ENCODE peak calls at places on chromosomes 7 and 10, in ten cellular contexts. Y, A, M, E, F, Z, H, V, I and W are unnamed samples.

GRCh38 chr7:43362652-43363428 is 220.1 kb upstream of the STK17A start:
- DNase-seq in Y (peak), A (no peak), M (no peak), E (peak), F (peak), Z (no peak), H (peak), V (no peak), I (no peak), W (no peak)

GRCh38 chr10:64115913-64116643 is 594.9 kb downstream of the REEP3 start:
- DNase-seq in Y (peak), A (peak), M (no peak), E (no peak), F (peak), Z (peak), H (peak), V (peak), I (no peak), W (no peak)

GRCh38 chr10:49634053-49634660 is 20.3 kb downstream of the CHAT start:
- DNase-seq in Y (no peak), A (no peak), M (no peak), E (no peak), F (no peak), Z (no peak), H (no peak), V (no peak), I (no peak), W (peak)

GRCh38 chr10:124763267-124763666 is 19.1 kb upstream of the FAM53B start:
- DNase-seq in Y (peak), A (no peak), M (no peak), E (no peak), F (no peak), Z (no peak), H (no peak), V (no peak), I (no peak), W (no peak)

GRCh38 chr10:114246679-114247305 is 7.7 kb downstream of the VWA2 start:
- DNase-seq in Y (no peak), A (no peak), M (peak), E (no peak), F (no peak), Z (no peak), H (peak), V (no peak), I (no peak), W (no peak)

GRCh38 chr7:93156884-93157283 is 8.7 kb upstream of the SAMD9L start:
- DNase-seq in Y (peak), A (no peak), M (no peak), E (no peak), F (no peak), Z (no peak), H (no peak), V (no peak), I (no peak), W (no peak)

GRCh38 chr10:11173062-11173461 is 155.4 kb downstream of the CELF2 start:
- DNase-seq in Y (no peak), A (no peak), M (no peak), E (no peak), F (no peak), Z (no peak), H (no peak), V (no peak), I (no peak), W (no peak)

GRCh38 chr7:35771776-35772175 is 29.1 kb upstream of the SEPTIN7 start:
- DNase-seq in Y (no peak), A (no peak), M (no peak), E (no peak), F (no peak), Z (no peak), H (no peak), V (no peak), I (no peak), W (no peak)

GRCh38 chr10:125082881-125083575 is 77.3 kb downstream of the CTBP2 start:
- DNase-seq in Y (no peak), A (no peak), M (no peak), E (no peak), F (no peak), Z (no peak), H (no peak), V (no peak), I (no peak), W (no peak)

GRCh38 chr10:132387723-132388210 is 9.2 kb upstream of the PWWP2B start:
- DNase-seq in Y (peak), A (peak), M (peak), E (peak), F (peak), Z (peak), H (peak), V (peak), I (peak), W (no peak)

GRCh38 chr7:117480978-117481377 is 1.2 kb downstream of the CFTR start:
- DNase-seq in Y (peak), A (peak), M (no peak), E (no peak), F (no peak), Z (no peak), H (peak), V (no peak), I (no peak), W (no peak)

GRCh38 chr7:114426824-114427223 is 12.2 kb downstream of the FOXP2 start:
- DNase-seq in Y (peak), A (peak), M (no peak), E (no peak), F (peak), Z (no peak), H (no peak), V (no peak), I (no peak), W (no peak)

GRCh38 chr10:767794-768193 is 78.3 kb upstream of the DIP2C start:
- DNase-seq in Y (no peak), A (no peak), M (no peak), E (no peak), F (no peak), Z (no peak), H (no peak), V (no peak), I (no peak), W (no peak)

GRCh38 chr10:99548041-99548530 is 15.3 kb downstream of the NKX2-3 start:
- DNase-seq in Y (peak), A (peak), M (no peak), E (no peak), F (peak), Z (peak), H (no peak), V (no peak), I (no peak), W (no peak)

GRCh38 chr10:101558206-101558605 is 29.9 kb downstream of the POLL start:
- DNase-seq in Y (no peak), A (no peak), M (no peak), E (no peak), F (no peak), Z (no peak), H (no peak), V (no peak), I (no peak), W (peak)

GRCh38 chr10:110137142-110137545 is 70.3 kb upstream of the MXI1 start:
- DNase-seq in Y (peak), A (peak), M (no peak), E (no peak), F (peak), Z (peak), H (no peak), V (no peak), I (no peak), W (no peak)

GRCh38 chr10:59674211-59674836 is 35.3 kb downstream of the SLC16A9 start:
- DNase-seq in Y (peak), A (no peak), M (no peak), E (no peak), F (peak), Z (no peak), H (no peak), V (no peak), I (no peak), W (no peak)

DNA sequence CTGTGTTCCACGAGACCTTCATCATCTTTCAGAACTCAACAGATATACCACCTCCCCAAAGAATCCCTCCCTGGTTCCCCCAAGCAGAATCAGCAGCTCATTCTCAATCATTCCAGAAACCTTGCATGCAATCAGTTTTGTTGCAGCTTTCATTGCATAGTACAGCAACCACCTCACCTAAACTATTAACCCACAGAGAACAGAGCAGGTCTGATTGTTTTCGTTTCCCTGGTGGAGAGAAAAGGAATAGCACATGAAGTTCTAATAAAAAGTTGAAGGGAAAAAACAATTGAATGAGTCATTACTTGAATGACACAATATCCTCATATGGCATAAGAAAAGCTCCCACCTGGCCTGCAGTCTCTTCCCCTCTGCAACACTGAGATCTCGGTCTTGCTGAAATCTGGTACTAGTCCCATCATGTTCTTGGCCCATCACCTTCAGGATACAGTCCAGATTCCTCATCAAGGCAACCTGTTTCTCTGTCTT is 147.1 kb upstream of the GDF10 start:
- DNase-seq in Y (peak), A (no peak), M (no peak), E (no peak), F (peak), Z (peak), H (no peak), V (no peak), I (no peak), W (no peak)
- TF ChIP-seq CTCF in Y (peak), A (peak), M (no peak), E (peak), F (peak), Z (no peak), H (peak), V (peak), I (peak), W (peak)

GRCh38 chr7:51060536-51060935 is 256.1 kb downstream of the COBL start:
- DNase-seq in Y (no peak), A (no peak), M (no peak), E (no peak), F (no peak), Z (no peak), H (no peak), V (no peak), I (no peak), W (no peak)
- TF ChIP-seq CTCF in Y (peak), A (peak), M (no peak), E (peak), F (no peak), Z (no peak), H (peak), V (no peak), I (no peak), W (peak)

DNA sequence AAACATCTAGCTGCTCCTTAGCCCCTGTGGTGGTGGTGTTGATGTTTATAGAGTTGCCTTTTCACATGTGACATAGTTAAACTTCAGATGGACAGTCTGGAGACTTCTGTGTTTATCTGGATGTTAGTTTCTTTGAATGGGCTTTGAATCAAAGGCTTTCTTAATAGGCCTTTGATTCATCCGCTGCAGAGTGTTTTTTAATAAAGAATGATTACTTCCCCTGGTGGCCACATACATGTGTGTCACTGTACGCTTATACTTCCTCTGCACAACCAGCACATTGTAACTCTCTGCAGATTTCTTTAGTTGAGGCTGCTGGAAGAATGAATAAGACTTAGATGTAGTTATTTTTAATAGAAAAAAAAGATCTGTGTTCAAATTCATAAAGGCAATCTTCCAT is 221.1 kb downstream of the DYNC1I1 start:
- DNase-seq in Y (no peak), A (no peak), M (no peak), E (no peak), F (no peak), Z (no peak), H (no peak), V (no peak), I (no peak), W (no peak)
- TF ChIP-seq CTCF in Y (no peak), A (peak), M (no peak), E (peak), F (no peak), Z (no peak), H (no peak), V (peak), I (no peak), W (no peak)

GRCh38 chr7:105141068-105141467 is 127.1 kb downstream of the KMT2E start:
- DNase-seq in Y (peak), A (peak), M (no peak), E (no peak), F (peak), Z (peak), H (no peak), V (peak), I (no peak), W (no peak)
- TF ChIP-seq CTCF in Y (peak), A (peak), M (no peak), E (no peak), F (peak), Z (peak), H (no peak), V (peak), I (no peak), W (peak)

GRCh38 chr10:103592186-103593021 is 98.9 kb downstream of the NEURL1 start:
- DNase-seq in Y (peak), A (peak), M (peak), E (peak), F (peak), Z (peak), H (peak), V (peak), I (peak), W (no peak)
- TF ChIP-seq CTCF in Y (peak), A (peak), M (no peak), E (peak), F (peak), Z (peak), H (peak), V (peak), I (peak), W (peak)

DNA sequence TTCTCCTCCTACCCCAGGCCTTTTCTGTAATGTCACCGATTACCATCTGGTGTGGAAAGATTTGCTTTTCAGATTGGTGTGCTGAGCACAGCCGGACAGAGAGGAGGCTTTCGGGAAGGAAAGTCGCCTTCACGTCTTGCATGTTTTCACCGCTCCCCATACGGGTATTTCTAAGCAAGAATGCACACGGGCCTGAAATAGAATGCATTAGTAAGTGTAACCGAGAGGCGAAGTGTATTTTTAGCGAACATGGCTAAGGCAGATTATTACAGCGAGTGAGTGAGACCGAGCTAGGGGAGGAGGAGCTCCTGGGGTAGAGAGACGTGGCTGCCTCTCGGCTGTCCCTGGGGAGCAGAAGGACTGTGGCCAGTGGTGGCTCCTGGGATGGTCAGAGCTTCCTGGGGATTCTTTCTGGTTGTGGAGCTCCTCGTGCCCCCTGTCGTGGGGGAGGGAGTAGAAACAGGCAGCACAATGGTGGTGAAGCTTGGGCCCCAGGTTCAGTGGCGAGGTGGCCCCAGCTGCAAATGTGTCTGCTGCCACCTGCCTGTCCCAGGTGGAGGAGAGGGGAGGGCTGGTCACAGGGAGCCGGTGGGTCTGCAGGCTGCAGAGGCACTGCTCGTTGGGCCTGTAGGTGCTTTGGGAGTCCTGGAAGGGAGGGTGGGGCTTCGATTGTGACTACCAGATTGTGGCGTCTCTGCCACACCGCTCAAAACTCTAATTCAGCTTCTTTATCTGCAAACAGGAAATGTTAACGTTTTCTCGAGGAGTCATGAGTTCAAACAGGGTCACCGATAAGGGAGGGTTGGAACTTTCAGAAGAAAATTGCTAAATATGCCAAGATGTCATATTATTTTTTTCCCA is 135.8 kb downstream of the CAMK1D start:
- DNase-seq in Y (no peak), A (no peak), M (peak), E (no peak), F (peak), Z (no peak), H (peak), V (no peak), I (no peak), W (no peak)
- TF ChIP-seq CTCF in Y (no peak), A (no peak), M (no peak), E (no peak), F (no peak), Z (no peak), H (no peak), V (no peak), I (no peak), W (no peak)

GRCh38 chr7:130990178-130990832 is 256.3 kb upstream of the KLF14 start:
- DNase-seq in Y (no peak), A (no peak), M (peak), E (no peak), F (no peak), Z (no peak), H (no peak), V (no peak), I (no peak), W (no peak)
- TF ChIP-seq CTCF in Y (no peak), A (no peak), M (no peak), E (no peak), F (no peak), Z (no peak), H (no peak), V (no peak), I (no peak), W (no peak)

GRCh38 chr7:74671573-74671972 is 14.1 kb downstream of the GTF2I start:
- DNase-seq in Y (no peak), A (no peak), M (no peak), E (no peak), F (no peak), Z (no peak), H (no peak), V (no peak), I (no peak), W (no peak)

GRCh38 chr7:74674166-74674565 is 16.6 kb downstream of the GTF2I start:
- DNase-seq in Y (no peak), A (no peak), M (no peak), E (no peak), F (no peak), Z (no peak), H (no peak), V (no peak), I (no peak), W (no peak)

GRCh38 chr7:74672343-74672915 is 14.9 kb downstream of the GTF2I start:
- DNase-seq in Y (peak), A (no peak), M (no peak), E (no peak), F (peak), Z (no peak), H (no peak), V (no peak), I (no peak), W (no peak)
- TF ChIP-seq CTCF in Y (no peak), A (no peak), M (no peak), E (no peak), F (no peak), Z (no peak), H (no peak), V (no peak), I (no peak), W (no peak)

GRCh38 chr7:143480501-143480900 is 2.8 kb downstream of the TAS2R41 start:
- DNase-seq in Y (no peak), A (no peak), M (no peak), E (no peak), F (no peak), Z (no peak), H (no peak), V (no peak), I (no peak), W (no peak)
- TF ChIP-seq CTCF in Y (no peak), A (no peak), M (no peak), E (no peak), F (no peak), Z (no peak), H (no peak), V (no peak), I (no peak), W (no peak)